ENCODE peak calls at places on chromosomes 4 and X, in four cellular contexts. F, B, I and J are unnamed samples. For H3K4me1, the result is how much of the 10 kb centered on the place peaks cover.

GRCh38 chr4:159103406-159104131 is 690 bp downstream of the RAPGEF2 start:
- DNase-seq in F (peak), I (peak), B (peak), J (peak)

GRCh38 chrX:7028246-7028645 is 119.3 kb upstream of the STS start:
- DNase-seq in F (no peak), I (no peak), B (no peak), J (no peak)

GRCh38 chr4:76420901-76421581 is at the start of gene CCDC158:
- DNase-seq in B (no peak), F (no peak), I (no peak), J (no peak)

GRCh38 chr4:164621886-164622521 is 131.9 kb upstream of the SMIM31 start:
- DNase-seq in B (no peak), F (peak), I (no peak), J (no peak)

GRCh38 chr4:74527049-74527448 is 82.1 kb downstream of the AREG start:
- DNase-seq in I (no peak), B (no peak), F (no peak), J (no peak)

GRCh38 chrX:4175221-4175620 is 461.8 kb upstream of the PRKX start:
- DNase-seq in I (no peak), B (no peak), F (no peak), J (no peak)

GRCh38 chr4:147779449-147779848 is 47.6 kb downstream of the ARHGAP10 start:
- DNase-seq in F (no peak), I (no peak), B (no peak), J (no peak)

GRCh38 chr4:48175806-48176205 is 41.8 kb upstream of the TXK start:
- DNase-seq in I (no peak), B (no peak), F (peak), J (no peak)

GRCh38 chr4:54568184-54568583 is 89.6 kb upstream of the KIT start:
- DNase-seq in I (no peak), B (no peak), F (peak), J (no peak)

GRCh38 chrX:47802589-47802988 is 34.1 kb upstream of the ZNF81 start:
- DNase-seq in B (no peak), F (peak), I (no peak), J (no peak)

GRCh38 chr4:15653430-15653829 is 1.7 kb downstream of the FBXL5 start:
- DNase-seq in B (no peak), I (no peak), F (no peak), J (no peak)

GRCh38 chr4:87423313-87424031 is 1.1 kb downstream of the NUDT9 start:
- DNase-seq in I (no peak), F (no peak), B (no peak), J (peak)

GRCh38 chr4:1491630-1492457 is 85.6 kb upstream of the NKX1-1 start:
- DNase-seq in I (peak), B (peak), F (no peak), J (no peak)

GRCh38 chr4:8350326-8350725 is 80.8 kb downstream of the HTRA3 start:
- DNase-seq in I (no peak), F (no peak), B (no peak), J (no peak)

GRCh38 chr4:177505171-177505615 is 63.0 kb upstream of the AGA start:
- DNase-seq in I (no peak), B (no peak), F (no peak), J (no peak)

GRCh38 chrX:94123062-94123461 is 449.1 kb downstream of the FAM133A start:
- DNase-seq in F (peak), I (no peak), B (no peak), J (no peak)

GRCh38 chr4:139776235-139776634 is 110.6 kb downstream of the MGST2 start:
- DNase-seq in I (no peak), F (no peak), B (no peak), J (no peak)

GRCh38 chrX:134002921-134003615 is 17.7 kb upstream of the GPC3 start:
- DNase-seq in B (no peak), F (no peak), I (no peak), J (no peak)

GRCh38 chr4:108512615-108513505 is 107.5 kb upstream of the RPL34 start:
- DNase-seq in F (peak), B (no peak), I (no peak), J (peak)

GRCh38 chrX:150854856-150855255 is 43.6 kb downstream of the CD99L2 start:
- DNase-seq in F (no peak), I (no peak), B (no peak), J (no peak)

GRCh38 chr4:156779774-156780173 is 191.8 kb downstream of the PDGFC start:
- DNase-seq in B (no peak), I (no peak), F (peak), J (no peak)
- H3K4me1 ChIP-seq in B (under half), I (under half), F (half or more), J (under half)

GRCh38 chrX:66028936-66029335 is 10.9 kb downstream of the VSIG4 start:
- DNase-seq in I (no peak), B (no peak), F (no peak), J (no peak)
- H3K4me3 ChIP-seq in I (no peak), B (no peak), F (no peak), J (no peak)

GRCh38 chrX:71068052-71068918 is at the start of gene SNX12:
- DNase-seq in F (peak), B (peak), I (peak), J (peak)

GRCh38 chrX:71067727-71068051 is 445 bp downstream of the SNX12 start:
- DNase-seq in I (no peak), B (no peak), F (peak), J (no peak)

GRCh38 chrX:71070531-71070930 is 2.4 kb upstream of the SNX12 start:
- DNase-seq in F (no peak), I (no peak), B (no peak), J (no peak)

GRCh38 chrX:71067079-71067478 is 1.1 kb downstream of the SNX12 start:
- DNase-seq in I (no peak), B (no peak), F (no peak), J (no peak)
- H3K27ac ChIP-seq in I (peak), B (no peak), F (peak), J (peak)

DNA sequence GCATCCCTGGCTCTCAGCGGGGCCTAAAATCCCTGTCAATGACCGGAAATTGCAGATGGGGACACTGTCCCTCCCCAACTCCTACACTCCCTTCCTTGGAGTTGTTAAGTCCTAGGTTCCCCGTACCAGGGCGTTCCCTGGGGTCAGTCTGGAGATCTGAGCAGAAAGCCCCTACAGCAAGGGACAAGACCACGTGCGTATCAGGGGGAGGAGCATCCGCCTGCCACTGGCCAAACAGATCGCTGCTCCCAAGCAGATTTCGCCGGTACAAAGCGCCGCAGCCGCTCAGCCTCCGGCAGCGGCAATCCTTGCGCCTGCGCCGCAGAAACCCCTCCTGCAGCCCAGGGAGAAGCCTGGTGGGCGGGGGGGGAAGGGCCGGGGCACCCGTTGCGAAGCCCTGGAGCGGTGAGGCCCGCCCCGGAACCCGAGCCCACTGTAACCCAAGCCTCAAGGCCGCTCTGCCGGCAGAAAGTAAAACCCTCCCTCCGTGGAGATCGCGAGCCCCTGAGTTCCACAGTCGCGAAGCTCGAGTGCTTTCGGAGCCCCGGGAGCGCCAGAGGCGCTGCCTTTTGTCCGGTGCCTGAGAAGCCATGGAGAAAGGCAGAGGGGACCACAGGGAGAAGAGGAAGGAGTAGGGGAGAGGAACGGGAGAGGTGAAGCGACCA is 2.7 kb downstream of the CRMP1 start:
- DNase-seq in F (no peak), B (no peak), I (no peak), J (no peak)
- H3K4me1 ChIP-seq in F (under half), B (under half), I (under half), J (under half)

GRCh38 chrX:44875185-44875489 is 2.1 kb downstream of the KDM6A start:
- DNase-seq in I (no peak), F (no peak), B (no peak), J (no peak)

GRCh38 chrX:44876767-44877166 is 3.8 kb downstream of the KDM6A start:
- DNase-seq in F (no peak), B (no peak), I (no peak), J (no peak)

GRCh38 chrX:44873415-44874270 is 655 bp downstream of the KDM6A start:
- DNase-seq in F (peak), B (peak), I (peak), J (peak)

GRCh38 chrX:44874481-44875184 is 1.6 kb downstream of the KDM6A start:
- DNase-seq in F (peak), B (no peak), I (no peak), J (peak)

GRCh38 chrX:44876076-44876475 is 3.1 kb downstream of the KDM6A start:
- DNase-seq in F (peak), B (no peak), I (no peak), J (no peak)
- H3K4me3 ChIP-seq in F (peak), B (peak), I (peak), J (peak)

DNA sequence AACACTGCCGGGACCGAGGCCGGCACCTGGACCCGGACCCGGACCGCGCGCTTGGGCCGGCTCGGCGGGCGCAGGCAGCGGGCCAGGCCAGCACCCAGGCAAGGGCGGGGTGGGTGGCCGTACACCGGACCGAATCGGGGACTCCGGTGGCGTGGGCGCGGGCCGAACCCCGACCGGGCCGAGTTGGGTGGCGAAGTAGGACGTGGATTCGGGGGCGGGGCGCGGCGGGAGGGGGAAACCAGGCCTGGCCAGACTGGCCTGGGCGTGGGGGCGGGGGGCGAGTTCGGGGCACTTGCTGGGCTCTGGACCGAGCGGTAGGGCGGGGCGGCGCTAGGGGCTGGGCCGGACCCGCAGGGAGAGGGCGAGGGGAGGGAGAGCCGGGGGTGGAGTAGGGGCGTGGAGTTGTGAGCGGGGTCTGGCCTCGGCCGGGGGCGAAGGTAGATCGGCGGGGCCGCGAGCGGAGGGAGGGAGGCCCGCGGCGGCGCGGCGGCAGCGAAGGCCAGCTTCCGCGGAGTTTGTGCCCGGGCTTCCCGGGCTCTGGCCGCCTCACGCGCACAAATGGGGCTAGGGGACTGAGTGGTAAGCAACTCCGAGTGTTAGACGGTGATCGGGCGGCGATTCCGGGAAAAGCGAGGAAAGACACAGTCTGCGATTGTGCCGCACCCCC is 1.8 kb upstream of the BCORL1 start:
- DNase-seq in B (peak), I (peak), F (peak), J (no peak)
- H3K27ac ChIP-seq in B (peak), I (no peak), F (no peak), J (no peak)

GRCh38 chrX:154348646-154349358 is 25.6 kb downstream of the FLNA start:
- DNase-seq in B (peak), F (no peak), I (peak), J (no peak)

GRCh38 chrX:154350429-154351182 is 23.8 kb downstream of the FLNA start:
- DNase-seq in B (peak), F (no peak), I (no peak), J (no peak)

GRCh38 chrX:154349979-154350378 is 24.5 kb downstream of the FLNA start:
- DNase-seq in I (no peak), F (no peak), B (peak), J (no peak)

GRCh38 chrX:154348114-154348531 is 26.3 kb downstream of the FLNA start:
- DNase-seq in B (peak), F (no peak), I (no peak), J (no peak)

GRCh38 chrX:154349359-154349935 is 25.0 kb downstream of the FLNA start:
- DNase-seq in I (peak), F (no peak), B (peak), J (no peak)
- H3K4me1 ChIP-seq in I (under half), F (under half), B (under half), J (half or more)

DNA sequence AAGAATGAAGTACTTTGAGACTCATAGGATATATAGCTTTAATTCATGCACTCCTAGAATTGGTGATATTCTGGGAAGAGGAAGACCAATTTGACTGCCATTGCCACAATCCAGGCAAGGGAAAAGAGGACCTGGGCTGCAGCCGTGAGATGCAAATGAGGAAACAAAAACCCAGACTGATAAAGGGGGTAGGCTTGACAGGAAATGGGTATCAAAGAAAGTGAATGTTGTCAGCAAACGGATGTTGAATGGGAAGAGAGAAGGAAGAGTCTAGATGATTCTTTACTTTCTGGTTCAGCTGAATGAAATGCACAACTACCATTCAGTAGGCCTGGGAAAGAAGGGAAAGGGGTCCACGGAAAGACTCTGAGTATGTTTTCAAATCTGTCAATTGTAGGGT is 17.1 kb upstream of the ARHGEF6 start:
- DNase-seq in B (no peak), I (no peak), F (no peak), J (no peak)
- H3K4me3 ChIP-seq in B (no peak), I (no peak), F (no peak), J (no peak)

GRCh38 chrX:35461164-35461563 is 337.0 kb upstream of the MAGEB16 start:
- DNase-seq in F (no peak), B (no peak), I (no peak), J (no peak)
- H3K27ac ChIP-seq in F (no peak), B (no peak), I (no peak), J (no peak)

DNA sequence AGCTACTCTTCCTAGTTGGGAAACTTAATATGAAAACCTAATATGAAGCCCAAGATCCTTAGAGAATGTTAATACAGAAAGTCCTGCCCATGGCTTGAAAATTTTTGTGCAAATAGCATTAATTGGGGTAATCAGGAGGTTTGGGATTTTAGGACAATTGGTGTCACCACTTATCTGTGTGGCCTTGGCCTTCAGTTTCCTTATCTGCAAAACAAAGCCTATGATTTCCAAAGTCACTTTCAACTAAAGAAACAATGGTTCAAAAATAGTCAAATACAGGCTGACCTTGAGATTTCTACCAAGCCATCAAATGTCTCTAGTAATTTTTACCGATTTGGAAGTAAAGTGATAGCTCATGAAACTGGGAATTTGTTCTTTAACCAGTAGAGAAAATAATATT is 40.2 kb upstream of the FAM9C start:
- DNase-seq in B (no peak), F (no peak), I (no peak), J (no peak)
- H3K4me1 ChIP-seq in B (under half), F (under half), I (under half), J (half or more)